ENCODE peak calls at places on chromosomes 16 and 17, in nine cellular contexts. One of them, this sample, is unnamed.

GRCh38 chr17:413706-414440 is 61.3 kb upstream of the RPH3AL start:
- DNase-seq in iris pigment epithelial cell: no peak
- DNase-seq in activated T-cell treated with anti-CD3 and anti-CD28 coated beads for 1 hour: no peak
- DNase-seq in lung microvascular endothelial cell: no peak
- DNase-seq in cardiac fibroblast: no peak
- DNase-seq in brain pericyte: no peak
- DNase-seq in stimulated activated CD4-positive, alpha-beta T cell treated with anti-CD3 and anti-CD28 coated beads, Interleukin-1b, Interleukin-23, amount 100 ng/mL, for 24 hours: no peak
- DNase-seq in Peyer's patch: peak
- DNase-seq in nephron progenitor cell: no peak
- DNase-seq in this sample: no peak

GRCh38 chr17:74274703-74275340 is 788 bp downstream of the DNAI2 start:
- DNase-seq in iris pigment epithelial cell: no peak
- DNase-seq in activated T-cell treated with anti-CD3 and anti-CD28 coated beads for 1 hour: no peak
- DNase-seq in lung microvascular endothelial cell: no peak
- DNase-seq in cardiac fibroblast: no peak
- DNase-seq in brain pericyte: no peak
- DNase-seq in stimulated activated CD4-positive, alpha-beta T cell treated with anti-CD3 and anti-CD28 coated beads, Interleukin-1b, Interleukin-23, amount 100 ng/mL, for 24 hours: no peak
- DNase-seq in Peyer's patch: no peak
- DNase-seq in nephron progenitor cell: no peak
- DNase-seq in this sample: no peak

GRCh38 chr16:84331998-84332780 is 36.1 kb upstream of the ATP2C2 start:
- DNase-seq in iris pigment epithelial cell: no peak
- DNase-seq in activated T-cell treated with anti-CD3 and anti-CD28 coated beads for 1 hour: no peak
- DNase-seq in lung microvascular endothelial cell: no peak
- DNase-seq in cardiac fibroblast: no peak
- DNase-seq in brain pericyte: no peak
- DNase-seq in stimulated activated CD4-positive, alpha-beta T cell treated with anti-CD3 and anti-CD28 coated beads, Interleukin-1b, Interleukin-23, amount 100 ng/mL, for 24 hours: no peak
- DNase-seq in Peyer's patch: no peak
- DNase-seq in nephron progenitor cell: no peak
- DNase-seq in this sample: no peak

GRCh38 chr17:39328815-39329214 is 72.6 kb downstream of the FBXL20 start:
- DNase-seq in iris pigment epithelial cell: no peak
- DNase-seq in activated T-cell treated with anti-CD3 and anti-CD28 coated beads for 1 hour: no peak
- DNase-seq in lung microvascular endothelial cell: no peak
- DNase-seq in cardiac fibroblast: no peak
- DNase-seq in brain pericyte: no peak
- DNase-seq in stimulated activated CD4-positive, alpha-beta T cell treated with anti-CD3 and anti-CD28 coated beads, Interleukin-1b, Interleukin-23, amount 100 ng/mL, for 24 hours: no peak
- DNase-seq in Peyer's patch: no peak
- DNase-seq in nephron progenitor cell: no peak
- DNase-seq in this sample: no peak

GRCh38 chr17:78125976-78126894 is 2.3 kb downstream of the TMC6 start:
- DNase-seq in iris pigment epithelial cell: no peak
- DNase-seq in activated T-cell treated with anti-CD3 and anti-CD28 coated beads for 1 hour: no peak
- DNase-seq in lung microvascular endothelial cell: no peak
- DNase-seq in cardiac fibroblast: no peak
- DNase-seq in brain pericyte: no peak
- DNase-seq in stimulated activated CD4-positive, alpha-beta T cell treated with anti-CD3 and anti-CD28 coated beads, Interleukin-1b, Interleukin-23, amount 100 ng/mL, for 24 hours: no peak
- DNase-seq in Peyer's patch: peak
- DNase-seq in nephron progenitor cell: no peak
- DNase-seq in this sample: no peak

GRCh38 chr16:23274968-23275367 is 27.1 kb upstream of the SCNN1B start:
- DNase-seq in iris pigment epithelial cell: peak
- DNase-seq in activated T-cell treated with anti-CD3 and anti-CD28 coated beads for 1 hour: no peak
- DNase-seq in lung microvascular endothelial cell: peak
- DNase-seq in cardiac fibroblast: no peak
- DNase-seq in brain pericyte: no peak
- DNase-seq in stimulated activated CD4-positive, alpha-beta T cell treated with anti-CD3 and anti-CD28 coated beads, Interleukin-1b, Interleukin-23, amount 100 ng/mL, for 24 hours: no peak
- DNase-seq in Peyer's patch: no peak
- DNase-seq in nephron progenitor cell: no peak
- DNase-seq in this sample: no peak

GRCh38 chr16:25151996-25152395 is 40.5 kb downstream of the LCMT1 start:
- DNase-seq in iris pigment epithelial cell: peak
- DNase-seq in activated T-cell treated with anti-CD3 and anti-CD28 coated beads for 1 hour: no peak
- DNase-seq in lung microvascular endothelial cell: no peak
- DNase-seq in cardiac fibroblast: peak
- DNase-seq in brain pericyte: no peak
- DNase-seq in stimulated activated CD4-positive, alpha-beta T cell treated with anti-CD3 and anti-CD28 coated beads, Interleukin-1b, Interleukin-23, amount 100 ng/mL, for 24 hours: no peak
- DNase-seq in Peyer's patch: no peak
- DNase-seq in nephron progenitor cell: no peak
- DNase-seq in this sample: no peak

GRCh38 chr17:7001562-7001961 is 5.7 kb downstream of the ALOX12 start:
- DNase-seq in iris pigment epithelial cell: peak
- DNase-seq in activated T-cell treated with anti-CD3 and anti-CD28 coated beads for 1 hour: no peak
- DNase-seq in lung microvascular endothelial cell: peak
- DNase-seq in cardiac fibroblast: peak
- DNase-seq in brain pericyte: no peak
- DNase-seq in stimulated activated CD4-positive, alpha-beta T cell treated with anti-CD3 and anti-CD28 coated beads, Interleukin-1b, Interleukin-23, amount 100 ng/mL, for 24 hours: no peak
- DNase-seq in Peyer's patch: peak
- DNase-seq in nephron progenitor cell: peak
- DNase-seq in this sample: no peak

GRCh38 chr17:30600062-30600829 is 123.0 kb downstream of the GOSR1 start:
- DNase-seq in iris pigment epithelial cell: peak
- DNase-seq in activated T-cell treated with anti-CD3 and anti-CD28 coated beads for 1 hour: peak
- DNase-seq in lung microvascular endothelial cell: peak
- DNase-seq in cardiac fibroblast: peak
- DNase-seq in brain pericyte: no peak
- DNase-seq in stimulated activated CD4-positive, alpha-beta T cell treated with anti-CD3 and anti-CD28 coated beads, Interleukin-1b, Interleukin-23, amount 100 ng/mL, for 24 hours: peak
- DNase-seq in Peyer's patch: peak
- DNase-seq in nephron progenitor cell: peak
- DNase-seq in this sample: peak

GRCh38 chr17:72622661-72623433 is 469.6 kb downstream of the SLC39A11 start:
- DNase-seq in iris pigment epithelial cell: no peak
- DNase-seq in activated T-cell treated with anti-CD3 and anti-CD28 coated beads for 1 hour: no peak
- DNase-seq in lung microvascular endothelial cell: no peak
- DNase-seq in cardiac fibroblast: no peak
- DNase-seq in brain pericyte: no peak
- DNase-seq in stimulated activated CD4-positive, alpha-beta T cell treated with anti-CD3 and anti-CD28 coated beads, Interleukin-1b, Interleukin-23, amount 100 ng/mL, for 24 hours: no peak
- DNase-seq in Peyer's patch: no peak
- DNase-seq in nephron progenitor cell: no peak
- DNase-seq in this sample: no peak